ENCODE peak calls at places on chromosomes 13 and 19, in four cellular contexts. M, Y, F and X are unnamed samples.

GRCh38 chr19:35843676-35844481 is 8.4 kb downstream of the NPHS1 start:
- DNase-seq in M (peak; percentile 73), Y (peak; percentile 95), F (peak; percentile 37), X (no peak)

GRCh38 chr19:49456351-49456750 is 3.3 kb downstream of the ALDH16A1 start:
- DNase-seq in M (no peak), Y (no peak), F (no peak), X (no peak)

GRCh38 chr13:107819071-107819470 is 396.3 kb downstream of the LIG4 start:
- DNase-seq in M (no peak), Y (no peak), F (no peak), X (peak; percentile 82)

GRCh38 chr13:99386495-99386894 is 79.3 kb upstream of the GPR183 start:
- DNase-seq in M (no peak), Y (no peak), F (no peak), X (no peak)

GRCh38 chr13:48235100-48235813 is 2.3 kb downstream of the ITM2B start:
- DNase-seq in M (peak; percentile 42), Y (peak; percentile 65), F (peak; percentile 27), X (peak; percentile 50)

GRCh38 chr13:71856548-71856947 is 10.5 kb downstream of the DACH1 start:
- DNase-seq in M (no peak), Y (no peak), F (no peak), X (no peak)

GRCh38 chr13:102141625-102142472 is 260.0 kb downstream of the FGF14 start:
- DNase-seq in M (peak; percentile 31), Y (peak; percentile 46), F (peak; percentile 30), X (no peak)

GRCh38 chr13:44111701-44112100 is 232.0 kb downstream of the LACC1 start:
- DNase-seq in M (no peak), Y (no peak), F (no peak), X (no peak)

GRCh38 chr19:53365899-53366493 is 491 bp downstream of the ZNF525 start:
- DNase-seq in M (peak; percentile 66), Y (peak; percentile 68), F (peak; percentile 65), X (no peak)

GRCh38 chr19:38889803-38890202 is 9.6 kb downstream of the SIRT2 start:
- DNase-seq in M (no peak), Y (no peak), F (no peak), X (no peak)

GRCh38 chr19:33957804-33958203 is 161.1 kb downstream of the KCTD15 start:
- DNase-seq in M (no peak), Y (no peak), F (no peak), X (no peak)

GRCh38 chr13:94157705-94158218 is 321.7 kb downstream of the DCT start:
- DNase-seq in M (no peak), Y (no peak), F (no peak), X (no peak)

GRCh38 chr19:1828279-1829238 is 16.5 kb upstream of the ATP8B3 start:
- DNase-seq in M (no peak), Y (no peak), F (no peak), X (no peak)
- TF ChIP-seq EZH2 in M (no peak), Y (no peak), F (no peak), X (no peak)

DNA sequence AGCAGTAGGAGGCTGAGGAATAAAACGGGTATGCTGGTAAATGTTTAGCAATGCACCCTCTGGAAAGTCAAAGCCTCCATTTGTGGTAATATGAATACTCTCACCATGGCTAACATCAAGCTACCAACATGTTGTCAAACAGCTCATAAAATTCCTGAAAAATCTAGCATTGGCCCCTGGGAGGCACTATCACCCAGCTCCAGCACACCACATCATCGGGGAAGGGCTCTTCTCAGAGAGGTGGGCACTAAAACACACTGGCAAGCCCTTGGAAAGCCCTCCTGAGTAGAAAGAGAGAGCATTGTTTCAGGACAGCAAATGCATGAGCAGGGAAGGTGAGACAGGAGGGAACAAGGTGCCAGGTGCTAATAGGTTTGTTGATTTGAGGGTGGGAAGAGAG is 53.9 kb upstream of the FLT1 start:
- DNase-seq in M (peak; percentile 31), Y (peak; percentile 60), F (no peak), X (no peak)
- TF ChIP-seq CTCF in M (peak; percentile 45), Y (peak; percentile 59), F (peak; percentile 9), X (no peak)

GRCh38 chr19:2719910-2720776 is 1.0 kb downstream of the DIRAS1 start:
- DNase-seq in M (peak; percentile 62), Y (peak; percentile 81), F (no peak), X (no peak)
- TF ChIP-seq EZH2 in M (peak; percentile 36), Y (no peak), F (peak; percentile 70), X (no peak)

GRCh38 chr19:17706750-17707181 is 12.5 kb upstream of the MAP1S start:
- DNase-seq in M (peak; percentile 86), Y (peak; percentile 98), F (no peak), X (no peak)

DNA sequence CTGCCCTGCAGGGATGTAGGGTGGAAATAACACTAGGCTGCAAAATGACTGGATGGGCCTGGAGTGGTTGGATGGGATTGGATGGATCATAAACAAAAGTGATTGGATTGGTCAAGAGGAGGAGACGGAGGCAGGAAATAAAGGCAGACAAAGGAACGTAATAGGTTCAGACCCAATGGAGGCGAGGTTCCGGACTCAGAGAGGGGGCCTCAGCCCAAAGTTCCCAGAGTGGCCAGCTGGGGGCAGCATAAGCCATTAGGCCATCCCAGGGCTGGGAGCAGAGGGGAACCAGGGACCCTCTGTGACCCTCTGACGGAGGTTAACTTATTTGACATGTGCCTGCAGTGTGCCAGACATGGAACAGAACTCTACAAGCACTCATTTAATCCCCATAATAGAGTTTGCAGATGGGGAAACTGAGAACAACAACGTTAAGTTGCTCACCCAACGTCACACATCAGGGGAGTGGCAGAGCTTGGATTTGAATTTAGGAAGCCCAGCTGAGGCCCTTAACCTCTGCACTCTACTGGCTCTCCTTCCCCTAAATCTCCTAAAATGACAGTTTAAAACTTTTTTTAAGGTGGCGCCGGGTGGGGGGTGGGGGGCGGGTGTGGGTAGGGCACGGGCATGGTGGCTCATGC is 15.3 kb upstream of the MAP1S start:
- DNase-seq in M (peak; percentile 77), Y (peak; percentile 92), F (no peak), X (no peak)
- TF ChIP-seq CTCF in M (peak; percentile 90), Y (peak; percentile 96), F (peak; percentile 53), X (peak; percentile 77)

GRCh38 chr19:47324502-47324901 is 7.5 kb upstream of the C5AR2 start:
- DNase-seq in M (no peak), Y (no peak), F (no peak), X (no peak)

GRCh38 chr19:47322048-47322447 is 9.9 kb upstream of the C5AR2 start:
- DNase-seq in M (no peak), Y (no peak), F (no peak), X (no peak)

GRCh38 chr19:47319923-47320871 is 10.5 kb downstream of the C5AR1 start:
- DNase-seq in M (no peak), Y (no peak), F (no peak), X (no peak)

GRCh38 chr19:47323872-47324271 is 8.1 kb upstream of the C5AR2 start:
- DNase-seq in M (no peak), Y (no peak), F (no peak), X (no peak)

GRCh38 chr19:47321582-47321981 is 10.4 kb upstream of the C5AR2 start:
- DNase-seq in M (no peak), Y (no peak), F (no peak), X (no peak)
- TF ChIP-seq EZH2 in M (no peak), Y (no peak), F (no peak), X (no peak)

DNA sequence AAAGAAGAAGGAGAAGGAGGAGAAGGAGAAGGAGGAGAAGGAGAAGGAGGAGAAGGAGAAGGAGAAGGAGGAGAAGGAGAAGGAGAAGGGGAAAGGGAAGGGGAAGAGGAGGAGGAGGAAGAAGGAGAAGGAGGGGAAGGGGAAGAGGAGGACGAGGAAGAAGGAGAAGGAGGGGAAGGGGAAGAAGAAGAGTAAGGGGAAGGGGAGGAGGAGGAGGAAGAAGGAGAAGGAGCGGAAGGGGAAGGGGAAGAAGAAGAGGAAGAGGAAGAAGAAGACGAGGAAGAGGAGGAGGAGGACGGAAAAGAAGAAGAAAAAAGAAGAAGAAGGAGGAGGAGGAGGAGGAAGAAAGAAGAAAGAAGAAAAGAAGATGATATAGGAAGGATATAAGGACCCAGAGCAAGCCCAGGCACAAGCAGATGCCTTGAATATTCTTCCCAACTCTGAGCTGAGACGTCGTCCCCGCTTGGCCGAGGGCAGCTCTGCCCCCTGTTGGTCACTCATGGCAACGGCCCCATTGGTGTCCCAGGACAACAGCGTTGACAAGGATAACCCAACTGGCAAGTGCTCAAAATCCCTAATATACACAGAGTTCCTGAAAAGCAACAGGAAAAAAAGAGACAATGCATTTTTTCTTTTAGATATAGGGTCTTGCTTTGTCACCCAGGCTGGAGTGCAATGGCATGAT is 30.6 kb upstream of the IGSF23 start:
- DNase-seq in M (peak; percentile 53), Y (peak; percentile 89), F (no peak), X (no peak)
- TF ChIP-seq CTCF in M (peak; percentile 78), Y (peak; percentile 93), F (peak; percentile 41), X (peak; percentile 60)

GRCh38 chr19:7787602-7788177 is 24.6 kb downstream of the CLEC4M start:
- DNase-seq in M (no peak), Y (no peak), F (no peak), X (no peak)
- TF ChIP-seq EZH2 in M (peak; percentile 67), Y (peak; percentile 9), F (no peak), X (no peak)

DNA sequence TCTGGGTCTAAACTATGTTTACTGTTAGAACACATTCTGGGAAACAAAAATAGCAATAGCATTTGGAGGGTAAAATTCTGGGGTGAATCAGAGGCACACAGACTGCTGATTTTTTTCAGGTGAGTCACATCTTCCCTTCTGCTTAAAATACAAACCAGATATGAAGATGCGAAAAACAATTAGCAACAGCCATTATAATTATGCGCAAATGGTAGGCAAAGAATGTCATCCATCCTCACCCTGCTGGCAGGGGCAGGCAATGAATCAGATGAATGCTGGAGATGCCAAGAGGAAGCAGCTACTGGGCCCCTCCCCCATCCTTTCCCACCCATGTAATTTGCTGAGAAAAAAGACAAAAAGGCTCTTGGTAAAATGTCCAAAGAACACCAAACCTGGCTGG is 282.9 kb downstream of the KLF5 start:
- DNase-seq in M (no peak), Y (peak; percentile 41), F (no peak), X (peak; percentile 8)
- TF ChIP-seq CTCF in M (no peak), Y (no peak), F (no peak), X (no peak)